ENCODE peak calls at places on chromosomes 2 and 18, in five cellular contexts. L, Q, V, X and O are unnamed samples. For H3K9me3, the result is how much of the 10 kb centered on the place peaks cover.

GRCh38 chr2:133026536-133027177 is 356.7 kb upstream of the LYPD1 start:
- DNase-seq in L (peak), Q (no peak), V (peak), X (no peak), O (no peak)

GRCh38 chr2:38508311-38509039 is 94.3 kb downstream of the HNRNPLL start:
- DNase-seq in L (peak), Q (peak), V (peak), X (peak), O (peak)

GRCh38 chr2:191350826-191351225 is 105.6 kb downstream of the MYO1B start:
- DNase-seq in L (no peak), Q (no peak), V (no peak), X (no peak), O (no peak)

GRCh38 chr2:13001408-13001807 is 284.7 kb downstream of the TRIB2 start:
- DNase-seq in L (no peak), Q (no peak), V (no peak), X (no peak), O (no peak)

GRCh38 chr2:172082105-172082943 is 3.0 kb upstream of the DLX1 start:
- DNase-seq in L (no peak), Q (peak), V (peak), X (no peak), O (no peak)

GRCh38 chr2:207926133-207927076 is 98.9 kb downstream of the PLEKHM3 start:
- DNase-seq in L (no peak), Q (no peak), V (no peak), X (peak), O (peak)

GRCh38 chr2:23042176-23042909 is 342.6 kb upstream of the KLHL29 start:
- DNase-seq in L (no peak), Q (no peak), V (no peak), X (peak), O (peak)

GRCh38 chr2:167550448-167550847 is 662.2 kb downstream of the XIRP2 start:
- DNase-seq in L (no peak), Q (no peak), V (no peak), X (no peak), O (no peak)

GRCh38 chr18:9474103-9474982 is 970 bp upstream of the RALBP1 start:
- DNase-seq in L (peak), Q (no peak), V (no peak), X (no peak), O (no peak)

GRCh38 chr2:232940724-232941123 is 70.7 kb downstream of the SNORC start:
- DNase-seq in L (no peak), Q (no peak), V (no peak), X (no peak), O (no peak)

GRCh38 chr2:179745615-179746263 is 115.7 kb downstream of the ZNF385B start:
- DNase-seq in L (no peak), Q (no peak), V (no peak), X (no peak), O (no peak)

GRCh38 chr2:239779592-239779983 is 245.6 kb downstream of the NDUFA10 start:
- DNase-seq in L (peak), Q (no peak), V (no peak), X (no peak), O (no peak)
- H3K9me3 ChIP-seq in L (under half), Q (under half), V (under half), X (under half), O (under half)

DNA sequence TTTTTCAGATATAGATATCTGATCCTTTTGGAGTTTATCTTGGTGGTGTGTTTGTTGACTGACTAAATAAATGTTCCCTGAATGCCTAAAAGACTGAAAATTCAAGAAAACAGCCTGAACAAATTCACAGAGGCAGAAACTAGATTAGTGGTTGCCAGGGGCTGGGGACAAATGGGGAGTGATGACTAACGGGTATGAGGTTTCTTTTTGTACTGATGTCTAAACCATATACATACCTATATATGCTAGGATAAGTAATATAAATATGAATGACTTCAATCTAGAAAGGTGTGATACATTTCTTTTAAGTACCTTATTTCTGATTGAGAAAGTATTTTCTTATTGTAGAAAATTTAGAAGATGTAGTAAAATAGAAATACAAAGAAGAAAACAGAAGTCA is 176.9 kb upstream of the PGAP1 start:
- DNase-seq in L (no peak), Q (no peak), V (no peak), X (no peak), O (no peak)
- H3K9me3 ChIP-seq in L (under half), Q (under half), V (under half), X (under half), O (under half)

DNA sequence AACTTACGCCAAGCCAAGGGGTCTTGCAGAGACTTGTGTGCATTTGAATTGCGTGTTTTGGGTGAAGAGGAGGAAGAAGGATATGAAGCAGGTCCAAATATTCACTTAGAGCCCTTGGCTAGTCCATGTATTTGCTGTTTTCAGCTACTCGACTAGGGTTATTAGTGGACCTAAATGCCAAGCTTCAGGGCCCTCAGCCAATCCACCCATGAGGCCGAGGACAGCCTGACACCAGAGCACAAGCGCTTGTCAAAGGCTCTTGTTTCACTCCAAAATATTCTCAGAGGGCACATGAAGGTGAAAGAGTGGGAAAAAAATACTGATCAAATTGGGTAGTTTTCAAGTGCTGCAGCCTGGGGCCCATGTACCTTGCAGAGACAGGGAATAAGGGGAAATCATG is 174.8 kb upstream of the ACAA2 start:
- DNase-seq in L (no peak), Q (no peak), V (no peak), X (no peak), O (no peak)
- H3K9me3 ChIP-seq in L (under half), Q (under half), V (under half), X (under half), O (under half)

DNA sequence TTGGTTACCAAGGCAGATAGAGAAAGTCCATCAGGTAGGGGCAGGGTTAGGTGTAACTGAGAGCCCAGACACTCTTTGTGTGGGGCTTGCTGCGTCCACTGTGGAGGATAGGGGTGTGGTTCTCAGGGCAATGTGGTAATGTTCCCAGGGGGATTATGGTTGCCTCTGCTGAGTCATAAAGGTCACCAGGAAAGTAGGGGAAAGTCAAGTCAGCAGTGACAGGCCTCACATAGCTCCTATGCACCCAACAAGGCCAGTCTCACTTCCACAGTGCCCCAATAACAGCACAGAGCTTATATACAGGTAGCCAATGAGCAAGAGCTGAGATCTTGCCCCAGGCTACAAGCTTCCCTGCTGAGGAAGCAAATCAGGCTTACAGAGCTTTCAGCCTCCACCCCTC is 1438.0 kb upstream of the ZEB2 start:
- DNase-seq in L (no peak), Q (no peak), V (no peak), X (no peak), O (no peak)
- H3K9me3 ChIP-seq in L (under half), Q (under half), V (under half), X (under half), O (under half)

GRCh38 chr2:28165087-28165652 is 227.5 kb upstream of the FOSL2 start:
- DNase-seq in L (no peak), Q (no peak), V (no peak), X (no peak), O (no peak)
- H3K9me3 ChIP-seq in L (under half), Q (under half), V (under half), X (under half), O (under half)

GRCh38 chr2:3041841-3042600 is 335.6 kb downstream of the EIPR1 start:
- DNase-seq in L (no peak), Q (no peak), V (no peak), X (peak), O (peak)

GRCh38 chr2:3040066-3040428 is 337.6 kb downstream of the EIPR1 start:
- DNase-seq in L (no peak), Q (no peak), V (no peak), X (no peak), O (no peak)

GRCh38 chr2:3039188-3040065 is 338.2 kb downstream of the EIPR1 start:
- DNase-seq in L (no peak), Q (no peak), V (no peak), X (no peak), O (no peak)

GRCh38 chr2:3041246-3041645 is 336.4 kb downstream of the EIPR1 start:
- DNase-seq in L (no peak), Q (no peak), V (no peak), X (no peak), O (no peak)

GRCh38 chr2:3040819-3041218 is 336.8 kb downstream of the EIPR1 start:
- DNase-seq in L (no peak), Q (no peak), V (no peak), X (peak), O (peak)
- H3K9me3 ChIP-seq in L (under half), Q (under half), V (under half), X (under half), O (under half)